ENCODE peak calls at places on chromosome 5, in four cellular contexts. U, P, I and H are unnamed samples.

GRCh38 chr5:81980160-81980559 is 8.3 kb downstream of the ATG10 start:
- DNase-seq in U (no peak), P (no peak), I (no peak), H (no peak)

GRCh38 chr5:137201876-137202275 is 297.2 kb downstream of the SPOCK1 start:
- DNase-seq in I (peak), U (no peak), P (peak), H (no peak)

GRCh38 chr5:15326932-15327331 is 173.0 kb upstream of the FBXL7 start:
- DNase-seq in I (no peak), P (no peak), U (no peak), H (no peak)

GRCh38 chr5:170228756-170229459 is 3.9 kb upstream of the C5orf58 start:
- DNase-seq in P (no peak), U (no peak), I (no peak), H (no peak)

GRCh38 chr5:72138943-72139467 is 31.7 kb downstream of the MAP1B start:
- DNase-seq in P (peak), I (peak), U (no peak), H (peak)

GRCh38 chr5:79086116-79086515 is 16.5 kb downstream of the BHMT2 start:
- DNase-seq in P (no peak), I (no peak), U (no peak), H (no peak)

GRCh38 chr5:56269216-56269927 is 36.2 kb upstream of the ANKRD55 start:
- DNase-seq in U (no peak), I (peak), P (peak), H (peak)

GRCh38 chr5:7169240-7169878 is 226.6 kb upstream of the ADCY2 start:
- DNase-seq in P (no peak), I (no peak), U (no peak), H (no peak)

GRCh38 chr5:55897905-55898304 is 46.7 kb downstream of the IL31RA start:
- DNase-seq in U (no peak), P (peak), I (peak), H (peak)

GRCh38 chr5:89932771-89933181 is 476.8 kb downstream of the CETN3 start:
- DNase-seq in I (no peak), U (no peak), P (no peak), H (no peak)

GRCh38 chr5:173451651-173452050 is 123.4 kb upstream of the STC2 start:
- DNase-seq in P (peak), U (no peak), I (no peak), H (no peak)

GRCh38 chr5:138491284-138491648 is 26.0 kb downstream of the EGR1 start:
- DNase-seq in P (no peak), I (no peak), U (no peak), H (no peak)

GRCh38 chr5:1285141-1285540 is 9.7 kb downstream of the TERT start:
- DNase-seq in U (no peak), I (no peak), P (no peak), H (no peak)

GRCh38 chr5:9343146-9343850 is 202.6 kb downstream of the SEMA5A start:
- DNase-seq in U (no peak), P (peak), I (peak), H (no peak)

GRCh38 chr5:154244476-154244875 is 53.9 kb downstream of the GALNT10 start:
- DNase-seq in P (no peak), U (no peak), I (no peak), H (no peak)

GRCh38 chr5:151551985-151552384 is 39.1 kb downstream of the FAT2 start:
- DNase-seq in P (no peak), I (no peak), U (no peak), H (no peak)

GRCh38 chr5:122493776-122494518 is 181.9 kb downstream of the SNCAIP start:
- DNase-seq in U (no peak), I (no peak), P (no peak), H (no peak)

GRCh38 chr5:77155179-77155839 is 55.2 kb upstream of the PDE8B start:
- DNase-seq in U (no peak), P (no peak), I (no peak), H (no peak)

GRCh38 chr5:131608597-131608996 is 26.4 kb downstream of the RAPGEF6 start:
- DNase-seq in P (no peak), I (no peak), U (no peak), H (no peak)

GRCh38 chr5:64210866-64211265 is 45.2 kb downstream of the RNF180 start:
- DNase-seq in I (peak), P (peak), U (no peak), H (peak)

GRCh38 chr5:149147673-149148072 is 6.4 kb downstream of the ABLIM3 start:
- DNase-seq in U (no peak), I (no peak), P (no peak), H (no peak)

GRCh38 chr5:74419468-74419867 is 221.1 kb downstream of the ENC1 start:
- DNase-seq in I (no peak), P (no peak), U (no peak), H (no peak)

GRCh38 chr5:153084476-153084875 is 406.0 kb upstream of the GRIA1 start:
- DNase-seq in I (no peak), U (no peak), P (no peak), H (no peak)

GRCh38 chr5:167820266-167820988 is 471.0 kb upstream of the WWC1 start:
- DNase-seq in P (no peak), U (no peak), I (peak), H (no peak)

GRCh38 chr5:10485142-10485795 is 43.6 kb downstream of the ROPN1L start:
- DNase-seq in P (no peak), I (peak), U (no peak), H (peak)

GRCh38 chr5:140205952-140206351 is 31.0 kb downstream of the CYSTM1 start:
- DNase-seq in I (no peak), P (no peak), U (no peak), H (no peak)

GRCh38 chr5:143063175-143063970 is 293.2 kb downstream of the ARHGAP26 start:
- DNase-seq in U (no peak), P (no peak), I (no peak), H (no peak)

GRCh38 chr5:179242676-179243075 is 102.6 kb downstream of the ADAMTS2 start:
- DNase-seq in U (no peak), P (no peak), I (no peak), H (no peak)

GRCh38 chr5:138138949-138139775 is at the start of gene NME5:
- DNase-seq in I (peak), P (peak), U (no peak), H (no peak)

GRCh38 chr5:123035320-123035949 is 1.1 kb downstream of the PPIC start:
- DNase-seq in I (peak), U (no peak), P (peak), H (no peak)

GRCh38 chr5:154015071-154015693 is 23.5 kb downstream of the FAM114A2 start:
- DNase-seq in U (no peak), P (no peak), I (no peak), H (no peak)

GRCh38 chr5:9440517-9440916 is 105.4 kb downstream of the SEMA5A start:
- DNase-seq in P (peak), I (peak), U (no peak), H (no peak)

GRCh38 chr5:179595916-179596315 is 27.6 kb downstream of the HNRNPH1 start:
- DNase-seq in U (no peak), I (no peak), P (no peak), H (no peak)

GRCh38 chr5:127002390-127002789 is 28.0 kb downstream of the MARCHF3 start:
- DNase-seq in U (no peak), P (peak), I (peak), H (no peak)

GRCh38 chr5:72314571-72315172 is 5.4 kb downstream of the MRPS27 start:
- DNase-seq in U (no peak), P (no peak), I (peak), H (no peak)